ENCODE peak calls at places on chromosomes 5 and 9, in four cellular contexts. H is neural progenitor cell, E is right atrium auricular region, S is cardiac muscle cell. I is an unnamed sample.

GRCh38 chr9:126291925-126292324 is 34.7 kb upstream of the MVB12B start:
- DNase-seq in H (no peak), E (no peak), S (no peak), I (no peak)

GRCh38 chr9:32550046-32550608 is 2.0 kb upstream of the SMIM27 start:
- DNase-seq in H (peak; percentile 33), E (no peak), S (peak; percentile 35), I (no peak)

GRCh38 chr5:130514984-130515690 is 610.9 kb downstream of the CHSY3 start:
- DNase-seq in H (no peak), E (no peak), S (peak; percentile 47), I (no peak)

GRCh38 chr5:72749362-72749997 is 67.0 kb upstream of the TNPO1 start:
- DNase-seq in H (peak; percentile 7), E (no peak), S (no peak), I (no peak)

GRCh38 chr5:143554918-143555477 is 151.5 kb upstream of the NR3C1 start:
- DNase-seq in H (no peak), E (no peak), S (no peak), I (no peak)

GRCh38 chr5:113266913-113267227 is 167.9 kb downstream of the TSSK1B start:
- DNase-seq in H (no peak), E (no peak), S (no peak), I (no peak)

GRCh38 chr9:104091708-104092107 is 2.4 kb upstream of the SMC2 start:
- DNase-seq in H (peak; percentile 1), E (peak; percentile 61), S (peak; percentile 35), I (no peak)

GRCh38 chr9:117704024-117704575 is at the start of gene TLR4:
- DNase-seq in H (peak; percentile 17), E (peak; percentile 84), S (peak; percentile 90), I (no peak)

GRCh38 chr5:149959406-149960236 is 937 bp upstream of the SLC26A2 start:
- DNase-seq in H (peak; percentile 31), E (no peak), S (peak; percentile 75), I (peak; percentile 45)

GRCh38 chr9:35771524-35771923 is 17.4 kb upstream of the MSMP start:
- DNase-seq in H (no peak), E (no peak), S (peak; percentile 63), I (no peak)

GRCh38 chr5:85500869-85501268 is 1116.2 kb upstream of the EDIL3 start:
- DNase-seq in H (peak; percentile 16), E (no peak), S (no peak), I (no peak)

GRCh38 chr5:136132087-136132486 is 558 bp upstream of the SMAD5 start:
- DNase-seq in H (no peak), E (no peak), S (no peak), I (no peak)

GRCh38 chr5:153678617-153679329 is 188.3 kb downstream of the GRIA1 start:
- DNase-seq in H (no peak), E (no peak), S (peak; percentile 16), I (no peak)

GRCh38 chr5:68249520-68249919 is 34.0 kb downstream of the PIK3R1 start:
- DNase-seq in H (no peak), E (no peak), S (no peak), I (no peak)

GRCh38 chr5:167587768-167588167 is 703.7 kb upstream of the WWC1 start:
- DNase-seq in H (peak; percentile 75), E (no peak), S (peak; percentile 50), I (peak; percentile 43)

GRCh38 chr5:111892949-111893348 is 136.0 kb upstream of the NREP start:
- DNase-seq in H (no peak), E (no peak), S (peak; percentile 10), I (no peak)

GRCh38 chr9:127979333-127980055 is 1.3 kb downstream of the EEIG1 start:
- DNase-seq in H (peak; percentile 68), E (peak; percentile 83), S (peak; percentile 40), I (no peak)

GRCh38 chr9:99050292-99050911 is 54.5 kb upstream of the TGFBR1 start:
- DNase-seq in H (no peak), E (no peak), S (no peak), I (no peak)

GRCh38 chr9:4850611-4851010 is 57.9 kb downstream of the RCL1 start:
- DNase-seq in H (peak; percentile 17), E (no peak), S (peak; percentile 48), I (no peak)

GRCh38 chr9:74025402-74025894 is 471.7 kb upstream of the RORB start:
- DNase-seq in H (no peak), E (no peak), S (peak; percentile 40), I (no peak)

GRCh38 chr9:131366745-131367401 is 27.0 kb upstream of the PRRC2B start:
- DNase-seq in H (peak; percentile 84), E (peak; percentile 61), S (peak; percentile 81), I (no peak)

GRCh38 chr5:91024727-91025126 is 358.4 kb downstream of the ARRDC3 start:
- DNase-seq in H (no peak), E (no peak), S (no peak), I (no peak)

GRCh38 chr5:117246386-117246785 is 671.8 kb upstream of the SEMA6A start:
- DNase-seq in H (peak; percentile 53), E (no peak), S (no peak), I (no peak)

GRCh38 chr5:85428426-85428934 is 1043.8 kb upstream of the EDIL3 start:
- DNase-seq in H (no peak), E (no peak), S (no peak), I (no peak)

GRCh38 chr5:40514986-40515385 is 164.7 kb upstream of the PTGER4 start:
- DNase-seq in H (no peak), E (no peak), S (no peak), I (no peak)

GRCh38 chr5:141369994-141370848 is at the start of gene PCDHGB3:
- DNase-seq in H (no peak), E (no peak), S (peak; percentile 62), I (no peak)

GRCh38 chr9:34437006-34437925 is 21.1 kb downstream of the FAM219A start:
- DNase-seq in H (peak; percentile 86), E (peak; percentile 66), S (peak; percentile 90), I (peak; percentile 81)

GRCh38 chr9:124320062-124320973 is 62.6 kb downstream of the NEK6 start:
- DNase-seq in H (peak; percentile 80), E (peak; percentile 81), S (peak; percentile 74), I (peak; percentile 54)

GRCh38 chr9:117860849-117861248 is 156.6 kb downstream of the TLR4 start:
- DNase-seq in H (no peak), E (no peak), S (no peak), I (no peak)

GRCh38 chr9:74355107-74355506 is 142.0 kb upstream of the RORB start:
- DNase-seq in H (no peak), E (no peak), S (no peak), I (no peak)

GRCh38 chr9:70285981-70286616 is 27.3 kb downstream of the SMC5 start:
- DNase-seq in H (no peak), E (no peak), S (peak; percentile 39), I (no peak)

GRCh38 chr9:86494644-86495081 is 140.5 kb upstream of the TUT7 start:
- DNase-seq in H (no peak), E (no peak), S (peak; percentile 93), I (no peak)
- H3K27ac ChIP-seq in H (no peak overlapping the region), E (peak overlapping the region; percentile 40), S (no peak overlapping the region), I (no peak overlapping the region)

DNA sequence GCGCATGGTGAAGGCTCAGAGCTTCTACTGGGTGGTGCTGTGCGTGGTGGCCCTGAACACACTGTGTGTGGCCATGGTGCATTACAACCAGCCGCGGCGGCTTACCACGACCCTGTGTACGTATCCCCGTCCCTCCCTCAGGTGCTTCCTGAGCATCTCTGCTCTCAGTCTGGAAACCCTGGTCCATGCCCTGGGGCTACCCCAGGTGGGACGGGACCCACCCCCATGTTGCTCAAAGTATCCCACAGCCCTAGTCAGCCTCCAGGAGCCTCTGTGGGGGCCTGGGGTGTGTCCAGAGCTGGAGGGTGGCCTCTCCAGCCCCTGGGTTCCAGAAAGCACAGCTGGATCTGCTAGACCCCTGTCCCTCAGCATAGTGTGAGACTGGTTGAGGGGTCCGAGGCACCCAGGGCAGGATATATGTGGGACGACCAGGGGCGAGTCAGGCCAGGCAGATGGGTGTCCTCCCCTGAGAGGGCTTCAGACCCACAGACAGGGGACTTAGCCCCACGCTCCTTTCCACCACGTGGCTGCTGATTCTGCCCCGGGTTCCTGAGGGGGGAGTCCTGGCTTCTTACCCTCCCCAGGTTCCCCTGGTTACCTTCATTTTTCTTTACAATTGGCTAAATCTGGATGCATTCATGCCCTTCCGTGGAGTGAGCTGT is 94.0 kb downstream of the CACNA1B start:
- DNase-seq in H (no peak), E (peak; percentile 47), S (no peak), I (no peak)
- H3K4me1 ChIP-seq in H (no peaks in the 10 kb centered on the region), E (no peaks in the 10 kb centered on the region), S (no peaks in the 10 kb centered on the region), I (no peaks in the 10 kb centered on the region)

DNA sequence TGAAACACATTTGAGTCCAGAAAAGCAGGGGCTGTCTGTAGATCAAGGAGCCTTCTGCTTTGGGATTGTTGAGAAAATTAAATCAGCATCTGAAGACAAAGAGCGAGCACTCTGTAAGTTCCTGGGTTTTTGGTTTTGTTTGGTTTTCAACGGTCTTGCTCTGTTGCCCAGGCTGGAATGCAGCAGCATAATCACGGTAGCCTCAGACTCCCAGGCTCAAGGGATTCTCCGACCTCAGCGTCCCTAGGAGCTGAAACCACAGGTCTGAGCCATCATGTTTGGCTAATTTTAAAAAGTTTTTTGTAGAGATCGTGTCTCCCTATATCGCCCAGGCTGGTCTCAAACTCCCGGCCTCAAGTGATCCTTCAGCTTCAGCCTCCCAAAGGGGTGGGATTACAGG is 266.5 kb upstream of the ADAMTS16 start:
- DNase-seq in H (no peak), E (no peak), S (no peak), I (no peak)
- H3K9me3 ChIP-seq in H (peaks cover 4% of the 10 kb centered on the region), E (no peaks in the 10 kb centered on the region), S (no peaks in the 10 kb centered on the region), I (no peaks in the 10 kb centered on the region)

DNA sequence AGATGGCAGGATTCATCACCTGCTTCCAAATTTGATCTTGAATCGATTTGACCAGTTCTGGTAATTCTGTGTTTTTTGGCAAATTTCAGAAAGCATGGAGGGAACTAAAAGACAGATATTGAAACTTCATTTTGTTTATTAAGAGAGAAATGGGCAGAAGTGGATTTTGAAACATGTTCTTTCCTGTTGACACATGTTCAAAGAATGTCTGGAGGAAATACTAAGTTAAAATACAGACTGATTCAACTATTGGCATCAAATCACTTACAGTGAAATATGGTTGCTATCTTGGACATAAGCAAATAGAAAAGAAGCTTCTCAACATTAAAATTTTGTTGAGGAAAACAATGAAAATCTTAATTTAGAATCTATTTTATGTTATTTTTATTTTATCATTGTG is 19.3 kb upstream of the GZMK start:
- DNase-seq in H (no peak), E (no peak), S (peak; percentile 58), I (no peak)
- H3K27ac ChIP-seq in H (no peak overlapping the region), E (no peak overlapping the region), S (no peak overlapping the region), I (no peak overlapping the region)

GRCh38 chr9:37906312-37907239 is 2.6 kb upstream of the SLC25A51 start:
- DNase-seq in H (no peak), E (peak; percentile 51), S (no peak), I (no peak)

GRCh38 chr9:37908698-37909186 is 4.8 kb upstream of the SLC25A51 start:
- DNase-seq in H (no peak), E (peak; percentile 61), S (peak; percentile 82), I (no peak)

GRCh38 chr9:37910271-37910670 is 6.3 kb upstream of the SLC25A51 start:
- DNase-seq in H (no peak), E (no peak), S (no peak), I (no peak)

GRCh38 chr9:37909326-37909725 is 5.4 kb upstream of the SLC25A51 start:
- DNase-seq in H (no peak), E (peak; percentile 47), S (no peak), I (no peak)

GRCh38 chr9:37908283-37908682 is 4.4 kb upstream of the SLC25A51 start:
- DNase-seq in H (no peak), E (peak; percentile 18), S (peak; percentile 64), I (no peak)
- H3K4me1 ChIP-seq in H (peaks cover 9% of the 10 kb centered on the region), E (no peaks in the 10 kb centered on the region), S (peaks cover 10% of the 10 kb centered on the region), I (peaks cover 3% of the 10 kb centered on the region)